ENCODE peak calls at places on chromosomes 12 and 14, in five cellular contexts. C, I, G, K and R are unnamed samples.

GRCh38 chr12:121001841-121002483 is 14.3 kb downstream of the C12orf43 start:
- DNase-seq in C (no peak), I (no peak), G (no peak), K (no peak), R (no peak)

GRCh38 chr12:120861074-120861795 is 42.9 kb downstream of the SPPL3 start:
- DNase-seq in C (no peak), I (no peak), G (no peak), K (no peak), R (no peak)

GRCh38 chr12:81330480-81330879 is 252.6 kb downstream of the ACSS3 start:
- DNase-seq in C (no peak), I (no peak), G (no peak), K (no peak), R (no peak)

GRCh38 chr12:131511391-131511802 is 199.5 kb upstream of the SFSWAP start:
- DNase-seq in C (no peak), I (no peak), G (no peak), K (no peak), R (no peak)

GRCh38 chr12:93022603-93023340 is 93.7 kb upstream of the EEA1 start:
- DNase-seq in C (no peak), I (no peak), G (peak; percentile 42), K (no peak), R (no peak)

GRCh38 chr12:33052141-33053051 is 155.8 kb upstream of the PKP2 start:
- DNase-seq in C (no peak), I (no peak), G (no peak), K (no peak), R (no peak)

GRCh38 chr12:6461401-6462233 is 8.9 kb downstream of the VAMP1 start:
- DNase-seq in C (no peak), I (no peak), G (no peak), K (no peak), R (no peak)

GRCh38 chr12:92356405-92356804 is 210.8 kb upstream of the BTG1 start:
- DNase-seq in C (no peak), I (no peak), G (no peak), K (no peak), R (no peak)

GRCh38 chr14:92680781-92681650 is 67.4 kb downstream of the LGMN start:
- DNase-seq in C (peak; percentile 45), I (peak; percentile 59), G (peak; percentile 76), K (peak; percentile 25), R (peak; percentile 54)

GRCh38 chr14:52222901-52223300 is 44.6 kb upstream of the PTGDR start:
- DNase-seq in C (no peak), I (no peak), G (no peak), K (no peak), R (no peak)

GRCh38 chr12:48019639-48020265 is 15.5 kb upstream of the COL2A1 start:
- DNase-seq in C (no peak), I (no peak), G (no peak), K (no peak), R (no peak)

GRCh38 chr14:39739796-39740195 is 307.6 kb upstream of the FBXO33 start:
- DNase-seq in C (no peak), I (no peak), G (no peak), K (no peak), R (no peak)

GRCh38 chr14:73260574-73260973 is 23.3 kb downstream of the PAPLN start:
- DNase-seq in C (no peak), I (no peak), G (no peak), K (no peak), R (no peak)

GRCh38 chr12:105907982-105908381 is 230.8 kb downstream of the NUAK1 start:
- DNase-seq in C (no peak), I (no peak), G (no peak), K (no peak), R (no peak)
- H3K4me3 ChIP-seq in C (no peak overlapping the region), I (no peak overlapping the region), G (no peak overlapping the region), K (no peak overlapping the region), R (no peak overlapping the region)

GRCh38 chr12:108559748-108560147 is 1.2 kb downstream of the SART3 start:
- DNase-seq in C (no peak), I (no peak), G (no peak), K (no peak), R (no peak)
- H3K4me3 ChIP-seq in C (peak overlapping the region; percentile 100), I (peak overlapping the region; percentile 96), G (peak overlapping the region; percentile 91), K (peak overlapping the region; percentile 97), R (peak overlapping the region; percentile 95)

GRCh38 chr14:94768141-94768520 is 1.8 kb downstream of the GSC start:
- DNase-seq in C (no peak), I (no peak), G (no peak), K (no peak), R (no peak)
- H3K4me3 ChIP-seq in C (no peak overlapping the region), I (no peak overlapping the region), G (no peak overlapping the region), K (peak overlapping the region; percentile 47), R (no peak overlapping the region)

DNA sequence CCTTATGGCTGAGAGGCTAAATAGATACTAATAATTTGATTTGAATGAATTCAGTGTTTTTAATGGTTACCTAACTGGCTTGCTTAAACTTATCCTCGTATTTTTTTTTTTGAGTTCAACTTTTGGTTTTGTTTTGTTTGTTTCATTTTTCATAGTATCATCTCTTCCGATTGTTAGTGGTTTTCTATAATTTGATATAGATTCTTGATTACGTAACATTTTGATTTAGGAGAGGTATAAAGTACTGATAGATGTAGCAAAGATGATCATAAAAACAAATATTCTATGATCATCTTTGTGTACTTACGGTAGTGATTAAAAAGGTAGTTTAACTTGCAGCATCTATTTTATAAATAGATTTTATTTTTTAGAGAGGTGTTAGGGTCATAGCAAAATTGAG is 93.0 kb downstream of the ALX1 start:
- DNase-seq in C (no peak), I (no peak), G (no peak), K (no peak), R (no peak)
- H3K4me3 ChIP-seq in C (no peak overlapping the region), I (no peak overlapping the region), G (no peak overlapping the region), K (no peak overlapping the region), R (no peak overlapping the region)

GRCh38 chr12:117742721-117743120 is 226.1 kb downstream of the KSR2 start:
- DNase-seq in C (no peak), I (no peak), G (no peak), K (no peak), R (no peak)
- H3K4me3 ChIP-seq in C (no peak overlapping the region), I (no peak overlapping the region), G (no peak overlapping the region), K (no peak overlapping the region), R (no peak overlapping the region)

DNA sequence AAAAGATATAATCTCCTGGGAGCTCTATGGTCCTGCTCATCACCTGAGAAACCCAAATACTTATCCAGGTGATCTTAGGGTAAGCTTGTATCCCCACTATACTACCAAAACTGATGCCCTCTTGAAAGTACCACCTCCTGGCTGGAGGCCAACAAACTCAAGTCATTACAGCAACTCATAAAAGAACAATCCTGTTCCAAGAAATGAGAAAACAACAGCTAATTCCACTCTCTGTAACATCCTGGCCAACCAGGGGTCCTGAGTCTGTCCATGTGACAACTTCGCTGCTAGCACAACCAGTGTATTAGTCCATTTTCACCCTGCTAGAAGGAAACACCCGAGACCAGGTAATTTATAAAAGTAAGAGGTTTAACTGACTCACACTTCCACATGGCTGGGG is 190.0 kb upstream of the BMP4 start:
- DNase-seq in C (no peak), I (no peak), G (no peak), K (no peak), R (no peak)
- H3K4me3 ChIP-seq in C (no peak overlapping the region), I (no peak overlapping the region), G (no peak overlapping the region), K (no peak overlapping the region), R (no peak overlapping the region)

DNA sequence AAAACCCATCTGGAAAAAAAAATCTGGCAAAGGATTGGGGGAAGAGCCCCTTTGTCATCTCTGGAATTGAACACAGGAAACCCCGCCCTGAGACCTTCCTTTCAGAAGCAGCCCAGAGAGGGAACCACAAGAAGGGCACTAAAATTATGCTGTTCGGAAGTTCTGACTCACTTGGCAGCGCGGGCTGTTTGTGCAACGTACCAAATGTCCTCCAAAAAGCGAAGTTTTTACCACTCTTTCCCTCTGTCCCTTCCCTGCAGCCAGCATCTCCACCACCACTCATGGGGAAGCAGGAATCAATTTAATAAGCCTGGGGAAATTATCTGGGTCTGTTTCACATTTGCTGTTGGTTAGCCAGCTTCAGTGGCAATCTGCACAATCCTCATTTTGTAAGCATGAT is 3.2 kb upstream of the SYNE3 start:
- DNase-seq in C (no peak), I (peak; percentile 63), G (peak; percentile 87), K (peak; percentile 73), R (peak; percentile 80)
- H3K4me3 ChIP-seq in C (no peak overlapping the region), I (no peak overlapping the region), G (no peak overlapping the region), K (peak overlapping the region; percentile 4), R (no peak overlapping the region)